ENCODE peak calls at places on chromosomes 4 and X, in seven cellular contexts. Q is left ventricle myocardium inferior, V is tibial artery, U is tibial nerve, P is cardiac muscle cell, D is MG63, B is GM06990. X is an unnamed sample.

GRCh38 chrX:69016220-69016941 is 148.9 kb downstream of the PJA1 start:
- DNase-seq in D (peak; percentile 37), B (no peak), V (no peak), Q (no peak), P (no peak), U (no peak), X (no peak)

GRCh38 chr4:53706422-53707032 is 115.2 kb upstream of the LNX1 start:
- DNase-seq in U (no peak), Q (no peak), D (no peak), V (no peak), B (peak; percentile 40), P (peak; percentile 87), X (peak; percentile 15)

GRCh38 chrX:45715787-45716186 is 515.1 kb upstream of the DIPK2B start:
- DNase-seq in Q (no peak), D (peak; percentile 26), B (no peak), P (no peak), U (no peak), V (no peak), X (no peak)

GRCh38 chr4:84258905-84259830 is 239.9 kb downstream of the NKX6-1 start:
- DNase-seq in D (no peak), B (peak; percentile 39), Q (no peak), V (no peak), P (peak; percentile 21), U (no peak), X (no peak)

GRCh38 chr4:84499065-84499982 is at the start of gene NKX6-1:
- DNase-seq in Q (peak; percentile 44), D (peak; percentile 91), B (no peak), U (no peak), V (peak; percentile 85), P (peak; percentile 62), X (peak; percentile 23)

GRCh38 chr4:48905363-48906015 is 1.1 kb downstream of the OCIAD2 start:
- DNase-seq in Q (no peak), V (no peak), P (peak; percentile 60), B (peak; percentile 3), D (no peak), U (no peak), X (no peak)

GRCh38 chrX:72712094-72712755 is 1.9 kb downstream of the PHKA1 start:
- DNase-seq in D (no peak), U (no peak), P (peak; percentile 42), V (no peak), B (no peak), Q (no peak), X (no peak)

GRCh38 chrX:15675490-15675921 is 10.9 kb upstream of the CLTRN start:
- DNase-seq in B (peak; percentile 94), U (peak; percentile 65), V (peak; percentile 84), Q (peak; percentile 78), D (peak; percentile 73), P (peak; percentile 77), X (peak; percentile 78)

GRCh38 chr4:174591243-174592021 is 69.1 kb upstream of the HPGD start:
- DNase-seq in D (no peak), P (no peak), U (no peak), B (peak; percentile 18), V (no peak), Q (no peak), X (no peak)

GRCh38 chr4:166121897-166122296 is 248.9 kb downstream of the TLL1 start:
- DNase-seq in D (no peak), V (no peak), P (no peak), B (no peak), Q (no peak), U (no peak), X (no peak)

GRCh38 chr4:131258361-131258760 is 1890.7 kb upstream of the PCDH10 start:
- DNase-seq in U (no peak), P (no peak), B (no peak), D (no peak), Q (no peak), V (no peak), X (no peak)

GRCh38 chr4:108144451-108144850 is 24.3 kb downstream of the LEF1 start:
- DNase-seq in V (no peak), P (no peak), U (no peak), Q (no peak), D (no peak), B (no peak), X (peak; percentile 48)

GRCh38 chr4:23728393-23728792 is 161.5 kb downstream of the PPARGC1A start:
- DNase-seq in P (peak; percentile 88), V (no peak), Q (no peak), B (no peak), D (peak; percentile 25), U (no peak), X (no peak)

GRCh38 chrX:120302434-120302833 is 8.8 kb downstream of the TMEM255A start:
- DNase-seq in V (no peak), P (no peak), B (peak; percentile 55), U (no peak), D (no peak), Q (no peak), X (no peak)

GRCh38 chr4:183098080-183098722 is 856 bp upstream of the WWC2 start:
- DNase-seq in V (peak; percentile 81), Q (peak; percentile 65), D (peak; percentile 62), U (peak; percentile 22), P (peak; percentile 81), B (no peak), X (no peak)

GRCh38 chrX:65783746-65784145 is 116.3 kb downstream of the MSN start:
- DNase-seq in Q (no peak), D (no peak), P (no peak), V (no peak), B (no peak), U (no peak), X (no peak)

GRCh38 chr4:26223160-26223559 is 97.7 kb upstream of the RBPJ start:
- DNase-seq in D (no peak), B (no peak), P (no peak), U (no peak), V (no peak), Q (no peak), X (no peak)

GRCh38 chr4:1804638-1805492 is 11.8 kb downstream of the FGFR3 start:
- DNase-seq in Q (no peak), D (no peak), B (no peak), V (no peak), U (no peak), P (no peak), X (no peak)

GRCh38 chrX:12309040-12309732 is 170.9 kb downstream of the FRMPD4 start:
- DNase-seq in V (no peak), P (no peak), Q (no peak), D (no peak), U (no peak), B (no peak), X (no peak)

GRCh38 chr4:147456706-147457105 is 24.2 kb upstream of the EDNRA start:
- DNase-seq in Q (no peak), P (no peak), U (no peak), D (no peak), V (no peak), B (no peak), X (no peak)

GRCh38 chrX:14235004-14235403 is 205.3 kb upstream of the GEMIN8 start:
- DNase-seq in P (no peak), U (no peak), V (no peak), Q (no peak), D (no peak), B (no peak), X (no peak)

GRCh38 chr4:94695389-94695788 is 62.4 kb upstream of the BMPR1B start:
- DNase-seq in V (no peak), B (no peak), U (no peak), P (no peak), D (peak; percentile 20), Q (no peak), X (no peak)

DNA sequence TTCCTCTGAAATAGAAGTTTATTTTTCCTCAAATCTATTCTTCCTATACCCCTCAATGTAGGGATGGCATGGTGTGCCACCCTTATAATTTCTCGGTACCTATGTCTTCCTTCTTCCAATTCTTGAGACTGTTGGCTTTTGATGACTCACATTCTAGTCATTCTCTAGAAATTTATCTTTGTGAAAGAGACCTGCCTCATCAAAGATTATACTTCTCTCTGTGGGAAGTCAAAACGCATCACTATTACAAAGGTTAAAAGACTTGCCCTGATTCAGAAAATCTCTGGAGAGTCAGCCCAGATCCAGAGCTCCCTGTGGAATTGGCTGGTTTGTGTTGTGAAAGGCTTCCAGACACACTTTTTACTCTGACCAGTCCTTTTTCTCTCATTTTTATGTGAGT is 65.9 kb upstream of the FSTL5 start:
- DNase-seq in V (no peak), B (no peak), Q (no peak), U (no peak), P (no peak), D (no peak), X (no peak)
- H3K4me3 ChIP-seq in V (no peak overlapping the region), B (no peak overlapping the region), Q (no peak overlapping the region), U (no peak overlapping the region), P (no peak overlapping the region), D (no peak overlapping the region), X (no peak overlapping the region)

DNA sequence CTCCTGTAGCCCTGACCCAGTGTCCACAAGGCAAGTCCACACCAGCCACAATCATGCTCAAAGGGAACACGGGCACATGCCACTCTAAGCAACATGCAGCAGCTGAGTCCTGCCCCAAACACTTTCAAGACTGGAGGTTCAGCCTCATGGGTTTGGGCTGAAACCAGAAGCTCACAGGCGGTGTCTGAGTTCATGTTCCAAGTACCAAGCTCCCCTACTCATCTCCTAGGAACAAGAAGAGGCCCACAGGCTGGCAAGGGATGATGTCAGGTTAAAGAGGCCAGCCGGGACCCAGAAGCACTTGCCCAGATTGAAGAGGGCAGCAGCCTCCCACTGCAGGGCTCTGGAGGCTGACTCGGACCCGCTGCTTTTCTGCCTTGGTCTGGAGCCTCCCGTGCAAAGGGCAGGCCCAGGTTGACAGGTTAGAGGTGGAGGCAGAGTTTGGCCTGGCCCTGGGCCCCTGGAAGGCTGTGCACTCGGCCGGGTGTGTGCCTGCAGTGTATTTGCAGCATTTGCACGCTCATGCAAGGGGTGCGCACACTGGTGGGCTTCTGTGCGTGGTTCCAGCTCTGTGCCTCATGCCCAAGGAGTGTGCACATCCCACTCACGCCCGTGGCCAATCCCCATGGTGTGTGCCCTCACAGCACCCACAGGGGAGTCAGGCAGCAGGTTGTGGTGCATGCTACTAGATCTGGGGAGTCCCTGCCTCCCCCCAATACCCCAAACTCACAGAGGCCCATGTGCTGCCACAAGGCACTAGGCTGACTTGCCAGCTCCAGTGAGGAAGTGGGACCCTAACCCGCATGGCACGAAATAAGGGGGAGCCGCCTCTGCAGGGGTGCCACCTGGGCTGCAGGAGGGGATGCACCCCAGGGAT is 2.4 kb downstream of the HMX1 start:
- DNase-seq in B (no peak), Q (no peak), D (no peak), V (no peak), U (no peak), P (no peak), X (no peak)
- H3K27me3 ChIP-seq in B (no peaks in the 10 kb centered on the region), Q (peaks cover 100% of the 10 kb centered on the region), D (no peaks in the 10 kb centered on the region), V (peaks cover 96% of the 10 kb centered on the region), U (no peaks in the 10 kb centered on the region), P (peaks cover 100% of the 10 kb centered on the region), X (peaks cover 5% of the 10 kb centered on the region)

GRCh38 chr4:121698119-121698732 is 1.4 kb upstream of the ANXA5 start:
- DNase-seq in P (peak; percentile 65), D (no peak), B (no peak), U (no peak), Q (peak; percentile 56), V (no peak), X (no peak)
- H3K4me3 ChIP-seq in P (no peak overlapping the region), D (no peak overlapping the region), B (no peak overlapping the region), U (no peak overlapping the region), Q (peak overlapping the region; percentile 82), V (no peak overlapping the region), X (peak overlapping the region; percentile 94)

DNA sequence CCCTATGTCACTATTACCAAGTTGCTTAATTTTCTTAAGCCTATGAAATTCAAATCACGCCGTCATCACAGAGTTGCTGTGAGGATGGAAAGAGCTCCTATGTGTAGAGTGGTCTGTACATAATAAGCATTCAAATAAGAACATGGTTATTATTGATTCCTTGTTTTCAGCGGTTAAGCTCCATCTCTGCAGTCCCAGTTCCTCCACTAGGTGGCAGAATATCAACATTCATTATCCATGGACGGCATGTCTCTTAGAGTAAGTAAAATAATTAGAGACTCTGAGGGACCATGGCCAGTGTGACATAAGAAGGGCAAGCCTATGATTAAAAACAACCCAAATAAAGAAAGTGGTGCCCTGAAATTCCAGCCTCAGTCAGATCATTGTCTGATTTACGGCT is 132.5 kb upstream of the NHS start:
- DNase-seq in P (peak; percentile 57), Q (no peak), U (peak; percentile 13), D (no peak), V (peak; percentile 59), B (peak; percentile 1), X (peak; percentile 51)
- H3K27me3 ChIP-seq in P (no peaks in the 10 kb centered on the region), Q (no peaks in the 10 kb centered on the region), U (no peaks in the 10 kb centered on the region), D (no peaks in the 10 kb centered on the region), V (no peaks in the 10 kb centered on the region), B (no peaks in the 10 kb centered on the region), X (no peaks in the 10 kb centered on the region)

X was measured in CD4-positive, CD25-positive, alpha-beta regulatory T cell.